ENCODE peak calls at places on chromosome 9, in six cellular contexts. Y, Z, D, F, X and P are unnamed samples.

GRCh38 chr9:35001803-35002502 is 12.4 kb downstream of the DNAJB5 start:
- DNase-seq in Y (no peak), F (no peak), X (no peak), D (no peak), Z (no peak), P (no peak)

GRCh38 chr9:40909821-40910220 is 218.7 kb downstream of the FOXD4L6 start:
- DNase-seq in Y (no peak), D (no peak), F (no peak), X (no peak), Z (no peak), P (no peak)

GRCh38 chr9:676780-677458 is 164.6 kb upstream of the DMRT1 start:
- DNase-seq in D (no peak), X (no peak), F (no peak), Z (no peak), Y (no peak), P (peak)

GRCh38 chr9:121698627-121699270 is 47.3 kb downstream of the DAB2IP start:
- DNase-seq in D (no peak), Y (no peak), Z (no peak), F (peak), X (peak), P (peak)

GRCh38 chr9:69155341-69156030 is 18.6 kb upstream of the TJP2 start:
- DNase-seq in X (peak), D (no peak), Y (no peak), Z (no peak), F (no peak), P (peak)

GRCh38 chr9:82532504-82532903 is 530.4 kb downstream of the RASEF start:
- DNase-seq in Y (no peak), X (no peak), F (no peak), Z (no peak), D (no peak), P (no peak)

GRCh38 chr9:86246752-86247161 is 12.7 kb downstream of the C9orf153 start:
- DNase-seq in X (peak), D (no peak), Z (peak), Y (no peak), F (peak), P (no peak)

GRCh38 chr9:97984188-97985057 is 1.3 kb downstream of the ANP32B start:
- DNase-seq in Z (peak), Y (peak), D (peak), X (peak), F (peak), P (peak)

GRCh38 chr9:1759901-1760300 is 255.2 kb upstream of the SMARCA2 start:
- DNase-seq in D (no peak), F (no peak), Y (no peak), X (no peak), Z (no peak), P (no peak)

GRCh38 chr9:120393386-120394057 is 186.4 kb downstream of the CDK5RAP2 start:
- DNase-seq in X (no peak), D (no peak), Z (no peak), Y (no peak), F (peak), P (no peak)

GRCh38 chr9:128203024-128203841 is at the start of gene DNM1:
- DNase-seq in F (peak), Y (peak), D (no peak), X (peak), Z (no peak), P (peak)

GRCh38 chr9:79883073-79883645 is 311.4 kb downstream of the TLE4 start:
- DNase-seq in F (no peak), D (no peak), Z (no peak), X (no peak), Y (no peak), P (no peak)

GRCh38 chr9:80383347-80383746 is 811.6 kb downstream of the TLE4 start:
- DNase-seq in Z (no peak), X (no peak), Y (no peak), D (no peak), F (no peak), P (no peak)

GRCh38 chr9:100498592-100498991 is 25.6 kb downstream of the TMEFF1 start:
- DNase-seq in F (peak), X (no peak), D (no peak), Y (no peak), Z (no peak), P (no peak)

GRCh38 chr9:89305868-89306267 is 5.1 kb upstream of the CKS2 start:
- DNase-seq in F (no peak), X (no peak), D (no peak), Y (no peak), Z (no peak), P (no peak)

GRCh38 chr9:107952773-107953172 is 463.2 kb upstream of the KLF4 start:
- DNase-seq in D (no peak), Z (no peak), Y (no peak), X (no peak), F (no peak), P (no peak)

GRCh38 chr9:127526655-127527559 is 75.6 kb downstream of the LRSAM1 start:
- DNase-seq in D (no peak), F (no peak), Y (no peak), Z (no peak), X (no peak), P (no peak)

GRCh38 chr9:4152876-4153275 is 147.0 kb downstream of the GLIS3 start:
- DNase-seq in X (no peak), Y (no peak), F (no peak), Z (no peak), D (no peak), P (no peak)

GRCh38 chr9:77946969-77947368 is 84.6 kb downstream of the GNAQ start:
- DNase-seq in Y (no peak), D (no peak), Z (no peak), F (no peak), X (no peak), P (no peak)

GRCh38 chr9:77945798-77946197 is 85.8 kb downstream of the GNAQ start:
- DNase-seq in X (no peak), D (no peak), F (peak), Z (peak), Y (no peak), P (no peak)

GRCh38 chr9:77943053-77943452 is 88.6 kb downstream of the GNAQ start:
- DNase-seq in F (no peak), D (no peak), Z (no peak), X (no peak), Y (no peak), P (no peak)

GRCh38 chr9:77939149-77939668 is 92.4 kb downstream of the GNAQ start:
- DNase-seq in Y (no peak), X (no peak), F (no peak), Z (peak), D (no peak), P (no peak)

DNA sequence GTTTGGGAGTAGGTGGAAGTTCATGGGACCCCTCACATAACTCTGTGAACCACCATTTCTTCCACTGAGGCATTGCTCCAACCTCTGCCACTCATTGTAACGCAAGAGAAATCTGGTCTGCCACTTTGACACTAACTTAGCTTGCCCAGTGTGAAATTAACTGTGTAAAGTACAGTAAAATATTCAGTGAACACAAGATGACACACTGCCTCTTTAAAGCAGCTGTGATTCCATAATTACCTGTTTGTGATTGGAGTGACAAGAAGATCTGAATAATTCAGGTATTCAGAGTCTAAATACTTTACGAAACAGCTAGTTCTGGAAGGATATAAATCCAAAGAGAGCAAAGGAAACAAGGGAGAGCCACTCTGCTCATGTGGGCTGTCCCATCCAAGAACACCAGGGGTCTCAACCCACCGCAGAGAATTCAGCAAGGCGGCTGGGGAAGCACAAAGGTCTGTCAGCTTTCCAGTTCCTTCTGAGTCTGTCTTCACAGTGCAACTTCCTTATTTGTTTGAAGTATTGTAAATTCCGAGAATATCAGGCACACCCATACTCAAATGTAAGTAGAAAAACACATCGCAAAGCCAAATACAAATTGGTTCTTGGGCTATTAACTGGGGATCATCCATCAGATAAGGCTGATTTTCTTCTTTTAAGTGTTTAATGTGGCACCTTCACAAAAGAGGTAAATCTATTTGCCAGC is 86.9 kb downstream of the GNAQ start:
- DNase-seq in Z (no peak), D (no peak), F (no peak), Y (no peak), X (peak), P (no peak)
- TF ChIP-seq CTCF in Z (peak), D (no peak), F (no peak), Y (no peak), X (peak), P (no peak)

DNA sequence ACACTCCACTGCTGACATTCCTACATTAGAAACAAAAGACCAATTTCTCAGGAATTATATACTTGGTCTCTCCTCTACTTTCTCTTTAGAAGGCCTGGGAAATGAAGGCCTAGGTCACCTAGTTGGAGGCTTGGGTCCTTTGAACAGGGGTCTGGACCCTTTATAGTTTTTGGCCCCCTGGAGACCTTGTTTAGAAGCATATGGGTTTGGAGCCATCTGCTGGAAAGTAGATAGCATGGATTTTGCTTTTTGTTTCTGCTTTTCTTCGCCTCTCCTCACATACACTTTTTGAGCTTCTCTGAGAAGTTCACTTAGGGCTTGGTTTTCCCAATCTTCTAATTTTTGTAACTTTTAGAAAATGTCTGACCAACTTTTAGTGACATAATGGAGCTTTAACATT is 67.1 kb upstream of the CDK20 start:
- DNase-seq in F (peak), X (peak), Y (no peak), D (no peak), Z (no peak), P (no peak)
- TF ChIP-seq CTCF in F (peak), X (peak), Y (peak), D (peak), Z (peak), P (peak)

DNA sequence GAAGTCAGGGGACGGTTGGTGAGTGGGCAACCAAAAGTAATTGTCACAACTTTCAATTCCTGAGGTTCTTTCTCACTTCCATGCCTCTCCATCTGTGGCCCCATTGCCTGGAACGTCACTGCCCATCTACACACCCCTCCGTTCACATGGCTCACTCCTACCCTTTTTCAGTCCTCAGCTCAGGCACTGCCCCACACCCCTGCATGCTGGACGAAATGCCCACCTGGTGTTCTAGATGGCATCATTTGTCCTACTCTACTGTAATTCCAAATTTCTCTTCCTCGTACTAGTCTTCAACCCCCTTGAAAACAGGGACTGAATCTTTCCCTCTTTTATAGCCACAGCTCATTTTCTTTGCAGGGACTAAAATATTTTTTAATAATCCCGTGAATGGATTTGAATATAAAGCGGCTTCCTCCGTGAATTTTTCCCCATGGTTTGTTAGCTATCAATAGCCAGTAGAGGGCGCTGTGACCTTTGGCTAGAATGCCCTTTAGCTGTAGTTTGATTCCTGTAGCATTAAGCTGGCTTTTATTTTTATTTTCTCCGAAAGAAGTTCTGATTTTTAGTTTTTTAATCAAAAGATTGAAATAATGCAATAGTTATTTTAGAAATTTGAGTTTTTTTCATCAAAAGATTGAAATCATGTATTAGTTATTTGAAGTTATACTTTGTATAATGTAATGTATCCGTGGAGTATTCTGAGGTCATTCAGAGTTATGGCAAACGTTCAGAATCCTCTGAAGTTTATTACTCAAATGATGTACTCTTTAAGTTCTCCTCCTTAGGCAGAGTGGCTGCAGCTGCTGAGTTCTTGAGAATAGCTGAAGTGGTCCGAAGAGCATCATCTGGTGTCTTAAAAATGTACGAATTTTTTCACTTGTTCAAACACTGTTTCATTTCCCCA is 232.1 kb downstream of the SH3GL2 start:
- DNase-seq in Y (no peak), F (peak), Z (peak), X (peak), D (peak), P (peak)
- TF ChIP-seq CTCF in Y (peak), F (peak), Z (peak), X (peak), D (peak), P (peak)

GRCh38 chr9:17018001-17018491 is 116.8 kb upstream of the CNTLN start:
- DNase-seq in Z (peak), X (no peak), F (peak), D (no peak), Y (no peak), P (no peak)

GRCh38 chr9:17018540-17019196 is 116.2 kb upstream of the CNTLN start:
- DNase-seq in Y (no peak), X (no peak), D (no peak), Z (no peak), F (no peak), P (no peak)

GRCh38 chr9:17024129-17024528 is 110.7 kb upstream of the CNTLN start:
- DNase-seq in X (no peak), D (no peak), Y (no peak), F (no peak), Z (no peak), P (no peak)

GRCh38 chr9:17019398-17019797 is 115.4 kb upstream of the CNTLN start:
- DNase-seq in Y (no peak), D (no peak), F (no peak), X (no peak), Z (no peak), P (no peak)

GRCh38 chr9:17021379-17021970 is 113.4 kb upstream of the CNTLN start:
- DNase-seq in Y (no peak), F (peak), X (no peak), D (no peak), Z (no peak), P (no peak)
- TF ChIP-seq CTCF in Y (no peak), F (no peak), X (no peak), D (no peak), Z (no peak), P (no peak)

GRCh38 chr9:137071282-137071681 is 925 bp upstream of the SAPCD2 start:
- DNase-seq in X (no peak), F (no peak), Y (peak), Z (no peak), D (no peak), P (no peak)

GRCh38 chr9:137069508-137070071 is 767 bp downstream of the SAPCD2 start:
- DNase-seq in Y (peak), Z (no peak), F (no peak), D (no peak), X (peak), P (no peak)

GRCh38 chr9:137068539-137069507 is 1.5 kb downstream of the SAPCD2 start:
- DNase-seq in Z (no peak), X (no peak), F (no peak), Y (peak), D (no peak), P (no peak)

GRCh38 chr9:137070201-137070905 is at the start of gene SAPCD2:
- DNase-seq in D (peak), Z (peak), X (peak), F (peak), Y (peak), P (peak)

DNA sequence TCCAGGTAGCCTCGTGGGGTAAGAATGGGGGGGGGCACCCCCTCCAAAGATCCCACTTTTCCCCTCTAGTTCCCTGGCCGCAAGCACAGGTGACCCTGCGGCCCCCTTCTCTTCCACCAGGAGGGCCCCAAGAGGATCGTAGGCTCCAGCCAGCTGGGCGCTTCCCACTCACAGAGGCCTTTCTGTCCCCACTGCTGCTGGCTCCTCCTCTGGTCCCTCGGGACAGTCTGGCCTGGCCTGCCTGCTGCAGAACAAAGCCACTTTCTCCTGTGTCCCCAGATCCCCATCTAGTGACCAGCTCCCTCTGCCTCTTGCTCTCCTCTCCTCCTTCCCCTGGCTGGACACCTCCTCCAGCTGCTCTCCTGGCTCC is 534 bp upstream of the SAPCD2 start:
- DNase-seq in Z (no peak), F (no peak), D (no peak), X (no peak), Y (peak), P (no peak)
- TF ChIP-seq CTCF in Z (peak), F (no peak), D (peak), X (no peak), Y (no peak), P (no peak)

GRCh38 chr9:27534131-27534530 is 4.5 kb upstream of the MOB3B start:
- DNase-seq in Y (no peak), X (no peak), F (no peak), D (no peak), Z (no peak), P (no peak)

GRCh38 chr9:27534658-27535209 is 5.1 kb upstream of the MOB3B start:
- DNase-seq in D (no peak), X (no peak), F (no peak), Z (no peak), Y (no peak), P (no peak)

GRCh38 chr9:27536168-27536567 is 6.6 kb upstream of the MOB3B start:
- DNase-seq in Z (no peak), F (no peak), Y (no peak), X (peak), D (no peak), P (no peak)

GRCh38 chr9:27537027-27537435 is 7.4 kb upstream of the MOB3B start:
- DNase-seq in D (no peak), Y (no peak), F (no peak), X (peak), Z (no peak), P (no peak)

GRCh38 chr9:27535701-27536118 is 6.1 kb upstream of the MOB3B start:
- DNase-seq in D (no peak), Y (no peak), X (peak), F (no peak), Z (no peak), P (peak)
- TF ChIP-seq CTCF in D (peak), Y (no peak), X (peak), F (peak), Z (peak), P (no peak)

DNA sequence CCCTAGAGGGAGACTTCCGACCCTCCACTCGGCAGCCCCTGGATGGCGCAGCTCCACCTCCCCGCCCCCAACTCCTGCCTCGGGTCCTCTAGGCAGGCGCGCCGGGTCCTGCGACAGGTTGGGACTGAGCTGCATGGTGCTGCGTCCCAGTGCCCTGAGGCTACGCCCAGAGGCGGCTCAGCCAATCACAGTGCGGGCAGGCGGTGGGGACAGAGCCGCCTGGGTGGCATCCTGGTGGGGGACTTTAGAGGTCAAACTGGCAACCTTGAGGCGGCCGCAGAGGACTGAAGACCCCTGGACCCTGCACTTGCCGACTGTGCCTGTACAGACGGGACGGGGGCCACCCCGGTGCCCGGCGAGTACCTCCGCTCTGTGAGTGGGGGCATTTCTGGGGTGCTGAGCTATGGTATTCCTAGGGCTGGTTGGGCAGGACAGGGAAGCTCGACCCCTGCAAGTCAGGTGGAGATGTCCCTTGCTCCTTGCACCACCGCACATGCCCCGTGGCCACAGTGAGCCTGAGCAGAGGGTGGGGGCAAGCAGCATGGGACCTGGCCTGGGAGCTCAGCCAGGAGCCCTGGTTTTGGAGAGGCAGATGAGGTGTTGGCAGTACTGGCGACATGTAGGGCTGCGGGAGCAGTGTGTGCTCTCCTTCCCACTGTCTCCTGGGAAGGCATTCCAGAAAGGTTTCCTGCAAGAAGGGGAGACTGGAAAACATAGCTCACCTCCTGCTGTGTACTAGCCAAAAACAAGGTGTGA is 45.5 kb downstream of the CTSL start:
- DNase-seq in Y (no peak), F (no peak), D (no peak), Z (no peak), X (peak), P (peak)
- TF ChIP-seq CTCF in Y (no peak), F (no peak), D (no peak), Z (no peak), X (peak), P (no peak)